ENCODE peak calls at places on chromosomes 5 and 9, in four cellular contexts. R is breast epithelium, I is A549, G is HCT116. T is an unnamed sample.

GRCh38 chr5:181120311-181120710 is 10.7 kb downstream of the OR2V1 start:
- DNase-seq in R (no peak), I (no peak), G (no peak), T (no peak)

GRCh38 chr5:176846335-176847140 is 36.2 kb downstream of the UNC5A start:
- DNase-seq in R (no peak), I (no peak), G (no peak), T (no peak)

GRCh38 chr9:1676771-1677170 is 338.4 kb upstream of the SMARCA2 start:
- DNase-seq in R (no peak), I (no peak), G (no peak), T (no peak)

GRCh38 chr9:16710888-16711287 is 159.6 kb downstream of the BNC2 start:
- DNase-seq in R (no peak), I (no peak), G (no peak), T (no peak)

GRCh38 chr5:41921874-41922273 is 3.2 kb upstream of the FBXO4 start:
- DNase-seq in R (no peak), I (no peak), G (no peak), T (no peak)

GRCh38 chr5:176985516-176985915 is 21.1 kb downstream of the UIMC1 start:
- DNase-seq in R (no peak), I (no peak), G (no peak), T (peak)

GRCh38 chr9:26744362-26744965 is 148.1 kb downstream of the CAAP1 start:
- DNase-seq in R (no peak), I (peak), G (peak), T (no peak)

GRCh38 chr5:177296581-177296980 is 6.9 kb downstream of the RAB24 start:
- DNase-seq in R (no peak), I (no peak), G (no peak), T (no peak)

GRCh38 chr5:158970569-158971014 is 129.1 kb downstream of the EBF1 start:
- DNase-seq in R (no peak), I (no peak), G (no peak), T (no peak)

GRCh38 chr5:93328833-93329232 is 252.2 kb downstream of the NR2F1-AS1 start:
- DNase-seq in R (no peak), I (no peak), G (no peak), T (no peak)

GRCh38 chr9:135126480-135127187 is 39.2 kb downstream of the OLFM1 start:
- DNase-seq in R (no peak), I (peak), G (peak), T (no peak)

GRCh38 chr5:31149072-31149471 is 44.4 kb upstream of the CDH6 start:
- DNase-seq in R (no peak), I (no peak), G (no peak), T (no peak)

DNA sequence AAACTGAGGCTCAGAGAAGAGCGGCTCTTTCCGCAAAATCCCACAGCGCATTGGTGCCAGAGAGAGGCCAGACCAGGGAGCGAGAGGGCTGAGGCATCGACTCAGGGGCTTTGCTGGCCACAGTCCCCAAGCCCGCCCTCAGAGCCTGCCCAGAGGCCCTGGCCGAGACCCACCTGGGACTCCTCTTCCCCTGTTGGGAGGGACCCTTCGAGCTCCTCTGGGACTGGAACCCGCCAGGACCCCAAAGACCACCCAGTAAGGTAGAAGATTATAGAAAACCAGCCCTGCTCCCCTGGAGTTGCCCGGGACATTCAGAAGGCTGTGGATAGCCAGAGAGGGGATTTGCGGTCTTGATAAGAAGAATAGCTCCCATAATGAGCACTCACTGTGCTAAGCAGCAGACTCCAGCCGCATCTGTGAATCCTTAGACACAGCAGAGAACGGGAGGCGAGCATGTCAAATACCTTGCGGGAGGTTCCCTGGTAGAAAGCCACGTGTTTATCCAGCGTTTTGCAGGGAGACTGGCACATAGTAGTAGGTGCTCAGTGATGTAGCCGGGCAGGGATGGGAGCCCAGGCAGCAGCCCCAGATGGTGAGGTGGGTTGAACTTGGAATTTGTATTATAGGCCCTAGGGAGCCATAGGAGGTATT is 651 bp upstream of the AK1 start:
- DNase-seq in R (no peak), I (no peak), G (no peak), T (no peak)
- TF ChIP-seq POLR2A in R (no peak), I (no peak), G (no peak), T (no peak)

DNA sequence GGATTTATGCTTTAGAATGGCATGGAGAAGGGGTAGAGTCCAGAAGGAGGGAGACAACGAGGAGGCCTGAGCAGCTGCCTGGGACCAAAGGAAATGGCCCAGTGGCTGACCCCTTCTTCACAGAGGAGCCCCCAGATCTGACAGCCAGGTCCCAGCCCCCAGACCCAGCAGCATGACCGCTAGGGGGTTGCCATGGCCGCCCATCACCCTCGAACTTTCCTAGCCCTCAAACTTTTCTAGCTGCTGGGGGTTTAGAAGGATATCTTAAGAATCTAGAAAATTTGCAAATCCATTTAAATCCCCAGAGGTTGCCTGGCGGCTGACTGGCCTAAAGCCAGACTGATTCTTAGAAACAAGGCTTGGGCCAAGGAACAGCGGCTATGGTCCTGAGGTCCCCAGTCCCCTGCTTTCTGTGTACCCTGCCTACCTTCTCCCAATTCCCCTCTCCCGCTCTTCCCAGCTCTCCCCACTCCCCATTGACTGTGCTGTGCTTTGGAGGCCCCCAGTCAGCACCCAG is 969 bp downstream of the PDGFRB start:
- DNase-seq in R (no peak), I (no peak), G (no peak), T (no peak)
- H3K27ac ChIP-seq in R (peak), I (no peak), G (no peak), T (peak)

GRCh38 chr9:96382839-96383164 is 709 bp downstream of the SLC35D2 start:
- DNase-seq in R (no peak), I (no peak), G (no peak), T (no peak)
- H3K4me3 ChIP-seq in R (peak), I (peak), G (peak), T (peak)

DNA sequence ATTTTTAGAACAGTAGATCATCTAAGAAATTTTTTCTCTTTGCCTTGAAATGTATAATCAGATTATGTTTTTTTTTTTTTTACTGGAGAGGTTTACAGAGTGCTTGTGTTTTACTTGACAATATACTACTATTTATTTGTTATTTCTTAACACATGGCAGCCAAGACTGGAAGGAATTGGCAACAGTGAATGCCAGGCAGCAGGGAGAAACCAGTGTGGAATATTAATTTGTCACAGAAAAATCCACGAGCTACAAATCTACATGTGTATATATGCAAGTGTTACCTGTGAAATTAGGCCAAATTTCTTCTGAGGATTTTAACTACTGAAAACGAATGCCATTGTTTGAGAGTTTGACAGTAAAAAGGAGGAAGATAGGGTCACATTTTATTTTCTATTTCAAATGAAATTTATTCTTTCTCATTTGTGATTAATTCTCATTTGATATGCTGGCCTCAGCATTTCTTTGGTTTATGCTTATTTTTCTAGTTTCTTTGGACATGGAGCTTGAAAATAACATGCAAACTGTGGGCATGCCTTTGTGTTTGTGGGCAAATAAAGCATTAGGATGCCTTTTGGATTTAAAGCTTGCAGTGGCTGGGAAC is 39.1 kb upstream of the ZFYVE16 start:
- DNase-seq in R (no peak), I (no peak), G (no peak), T (no peak)
- TF ChIP-seq POLR2A in R (no peak), I (no peak), G (no peak), T (no peak)